ENCODE peak calls at places on chromosomes 7 and 10, in nine cellular contexts. One of them, this sample, is unnamed.
A peak's percentile ranks its signal among the peaks of the same experiment; 100 is the strongest.

GRCh38 chr7:143415696-143416095 is 7.0 kb upstream of the EPHA1 start:
- DNase-seq in A172: peak; percentile 18
- DNase-seq in progenitor cell of endocrine pancreas: no peak
- DNase-seq in GM12878: no peak
- DNase-seq in neural crest cell: no peak
- DNase-seq in endothelial cell: no peak
- DNase-seq in GM10248: no peak
- DNase-seq in WTC11: no peak
- DNase-seq in left kidney: peak; percentile 70
- DNase-seq in this sample: no peak

GRCh38 chr10:1543596-1543995 is 193.7 kb downstream of the ADARB2 start:
- DNase-seq in endothelial cell: no peak
- DNase-seq in progenitor cell of endocrine pancreas: no peak
- DNase-seq in neural crest cell: no peak
- DNase-seq in A172: no peak
- DNase-seq in left kidney: no peak
- DNase-seq in GM10248: no peak
- DNase-seq in GM12878: no peak
- DNase-seq in WTC11: peak; percentile 3
- DNase-seq in this sample: no peak

GRCh38 chr10:124086097-124086710 is 7.2 kb downstream of the CHST15 start:
- DNase-seq in progenitor cell of endocrine pancreas: no peak
- DNase-seq in neural crest cell: no peak
- DNase-seq in A172: no peak
- DNase-seq in left kidney: no peak
- DNase-seq in endothelial cell: no peak
- DNase-seq in GM10248: no peak
- DNase-seq in GM12878: no peak
- DNase-seq in WTC11: no peak
- DNase-seq in this sample: no peak

GRCh38 chr7:101767544-101767943 is 49.9 kb upstream of the CUX1 start:
- DNase-seq in progenitor cell of endocrine pancreas: no peak
- DNase-seq in WTC11: no peak
- DNase-seq in A172: no peak
- DNase-seq in left kidney: no peak
- DNase-seq in GM10248: no peak
- DNase-seq in neural crest cell: no peak
- DNase-seq in endothelial cell: no peak
- DNase-seq in GM12878: no peak
- DNase-seq in this sample: no peak

GRCh38 chr7:988426-988911 is 5.5 kb downstream of the CYP2W1 start:
- DNase-seq in A172: peak; percentile 22
- DNase-seq in neural crest cell: no peak
- DNase-seq in GM12878: no peak
- DNase-seq in GM10248: peak; percentile 65
- DNase-seq in progenitor cell of endocrine pancreas: no peak
- DNase-seq in left kidney: peak; percentile 77
- DNase-seq in endothelial cell: no peak
- DNase-seq in WTC11: no peak
- DNase-seq in this sample: no peak

GRCh38 chr7:48289661-48290060 is 118.4 kb downstream of the ABCA13 start:
- DNase-seq in neural crest cell: no peak
- DNase-seq in WTC11: no peak
- DNase-seq in left kidney: no peak
- DNase-seq in GM10248: no peak
- DNase-seq in endothelial cell: no peak
- DNase-seq in A172: no peak
- DNase-seq in GM12878: no peak
- DNase-seq in progenitor cell of endocrine pancreas: no peak
- DNase-seq in this sample: no peak

GRCh38 chr7:18866359-18867036 is 250.9 kb downstream of the TWIST1 start:
- DNase-seq in progenitor cell of endocrine pancreas: no peak
- DNase-seq in endothelial cell: no peak
- DNase-seq in GM12878: peak; percentile 19
- DNase-seq in GM10248: peak; percentile 16
- DNase-seq in A172: peak; percentile 92
- DNase-seq in WTC11: no peak
- DNase-seq in left kidney: no peak
- DNase-seq in neural crest cell: no peak
- DNase-seq in this sample: no peak

GRCh38 chr7:158274404-158274811 is 313.2 kb downstream of the PTPRN2 start:
- DNase-seq in progenitor cell of endocrine pancreas: no peak
- DNase-seq in GM12878: no peak
- DNase-seq in GM10248: no peak
- DNase-seq in neural crest cell: no peak
- DNase-seq in left kidney: no peak
- DNase-seq in WTC11: peak; percentile 3
- DNase-seq in endothelial cell: no peak
- DNase-seq in A172: no peak
- DNase-seq in this sample: no peak

GRCh38 chr7:150450491-150450992 is at the start of gene GIMAP8:
- DNase-seq in GM12878: no peak
- DNase-seq in neural crest cell: no peak
- DNase-seq in left kidney: peak; percentile 23
- DNase-seq in progenitor cell of endocrine pancreas: no peak
- DNase-seq in endothelial cell: peak; percentile 64
- DNase-seq in GM10248: peak; percentile 50
- DNase-seq in A172: no peak
- DNase-seq in WTC11: no peak
- DNase-seq in this sample: no peak

GRCh38 chr10:87771871-87772500 is 46.0 kb downstream of the ATAD1 start:
- DNase-seq in left kidney: peak; percentile 63
- DNase-seq in neural crest cell: no peak
- DNase-seq in progenitor cell of endocrine pancreas: no peak
- DNase-seq in WTC11: no peak
- DNase-seq in GM12878: no peak
- DNase-seq in GM10248: peak; percentile 12
- DNase-seq in endothelial cell: no peak
- DNase-seq in A172: peak; percentile 32
- DNase-seq in this sample: no peak

This sample was measured in iPS DF 19.7.